ENCODE peak calls at places on chromosomes 13 and 19, in seven cellular contexts. One of them, this sample, is unnamed.

GRCh38 chr13:110152351-110152750 is 154.6 kb downstream of the COL4A1 start:
- DNase-seq in GM12878: no peak
- DNase-seq in H1: no peak
- DNase-seq in HCT116: no peak
- DNase-seq in K562: no peak
- DNase-seq in HepG2: no peak
- DNase-seq in SK-N-SH: no peak
- DNase-seq in this sample: no peak

GRCh38 chr13:60540276-60540675 is 143.3 kb downstream of the TDRD3 start:
- DNase-seq in GM12878: no peak
- DNase-seq in H1: no peak
- DNase-seq in HCT116: no peak
- DNase-seq in K562: no peak
- DNase-seq in HepG2: no peak
- DNase-seq in SK-N-SH: no peak
- DNase-seq in this sample: no peak

GRCh38 chr19:13537454-13537853 is 31.2 kb upstream of the CACNA1A start:
- DNase-seq in GM12878: no peak
- DNase-seq in H1: no peak
- DNase-seq in HCT116: no peak
- DNase-seq in K562: peak; percentile 33
- DNase-seq in HepG2: no peak
- DNase-seq in SK-N-SH: no peak
- DNase-seq in this sample: peak; percentile 47

GRCh38 chr19:50819636-50820035 is 4.0 kb downstream of the KLK1 start:
- DNase-seq in GM12878: no peak
- DNase-seq in H1: no peak
- DNase-seq in HCT116: no peak
- DNase-seq in K562: no peak
- DNase-seq in HepG2: no peak
- DNase-seq in SK-N-SH: no peak
- DNase-seq in this sample: no peak

GRCh38 chr13:39038569-39038898 is 278 bp downstream of the NHLRC3 start:
- DNase-seq in GM12878: no peak
- DNase-seq in H1: no peak
- DNase-seq in HCT116: no peak
- DNase-seq in K562: peak; percentile 4
- DNase-seq in HepG2: peak; percentile 17
- DNase-seq in SK-N-SH: no peak
- DNase-seq in this sample: peak; percentile 38

GRCh38 chr13:81396172-81396571 is 1055.2 kb upstream of the SPRY2 start:
- DNase-seq in GM12878: no peak
- DNase-seq in H1: no peak
- DNase-seq in HCT116: no peak
- DNase-seq in K562: no peak
- DNase-seq in HepG2: no peak
- DNase-seq in SK-N-SH: no peak
- DNase-seq in this sample: no peak

GRCh38 chr13:31201341-31202024 is 1.7 kb downstream of the B3GLCT start:
- DNase-seq in GM12878: no peak
- DNase-seq in H1: no peak
- DNase-seq in HCT116: no peak
- DNase-seq in K562: no peak
- DNase-seq in HepG2: no peak
- DNase-seq in SK-N-SH: peak; percentile 44
- DNase-seq in this sample: no peak

GRCh38 chr13:67935655-67936054 is 705.5 kb upstream of the PCDH9 start:
- DNase-seq in GM12878: no peak
- DNase-seq in H1: no peak
- DNase-seq in HCT116: no peak
- DNase-seq in K562: no peak
- DNase-seq in HepG2: no peak
- DNase-seq in SK-N-SH: no peak
- DNase-seq in this sample: no peak

GRCh38 chr19:2476451-2477140 is 669 bp downstream of the GADD45B start:
- DNase-seq in GM12878: no peak
- DNase-seq in H1: no peak
- DNase-seq in HCT116: no peak
- DNase-seq in K562: peak; percentile 41
- DNase-seq in HepG2: no peak
- DNase-seq in SK-N-SH: peak; percentile 66
- DNase-seq in this sample: no peak

GRCh38 chr19:31378404-31378803 is 29.2 kb upstream of the TSHZ3 start:
- DNase-seq in GM12878: no peak
- DNase-seq in H1: no peak
- DNase-seq in HCT116: no peak
- DNase-seq in K562: no peak
- DNase-seq in HepG2: peak; percentile 4
- DNase-seq in SK-N-SH: peak; percentile 75
- DNase-seq in this sample: no peak

GRCh38 chr13:51040431-51040830 is 70.6 kb downstream of the C13orf42 start:
- DNase-seq in GM12878: no peak
- DNase-seq in H1: no peak
- DNase-seq in HCT116: no peak
- DNase-seq in K562: no peak
- DNase-seq in HepG2: no peak
- DNase-seq in SK-N-SH: no peak
- DNase-seq in this sample: no peak

GRCh38 chr13:50344717-50345116 is 329.5 kb downstream of the KCNRG start:
- DNase-seq in GM12878: no peak
- DNase-seq in H1: no peak
- DNase-seq in HCT116: no peak
- DNase-seq in K562: no peak
- DNase-seq in HepG2: no peak
- DNase-seq in SK-N-SH: no peak
- DNase-seq in this sample: no peak

GRCh38 chr19:1052349-1052967 is 12.6 kb downstream of the ABCA7 start:
- DNase-seq in GM12878: no peak
- DNase-seq in H1: no peak
- DNase-seq in HCT116: no peak
- DNase-seq in K562: no peak
- DNase-seq in HepG2: no peak
- DNase-seq in SK-N-SH: no peak
- DNase-seq in this sample: no peak

GRCh38 chr13:83503424-83503823 is 378.9 kb downstream of the SLITRK1 start:
- DNase-seq in GM12878: no peak
- DNase-seq in H1: no peak
- DNase-seq in HCT116: no peak
- DNase-seq in K562: no peak
- DNase-seq in HepG2: no peak
- DNase-seq in SK-N-SH: no peak
- DNase-seq in this sample: no peak

GRCh38 chr19:15702590-15702930 is 25.3 kb upstream of the OR10H2 start:
- DNase-seq in GM12878: no peak
- DNase-seq in H1: no peak
- DNase-seq in HCT116: peak; percentile 16
- DNase-seq in K562: peak; percentile 19
- DNase-seq in HepG2: peak; percentile 83
- DNase-seq in SK-N-SH: peak; percentile 31
- DNase-seq in this sample: no peak

GRCh38 chr13:26310003-26310402 is 56.1 kb downstream of the CDK8 start:
- DNase-seq in GM12878: no peak
- DNase-seq in H1: no peak
- DNase-seq in HCT116: no peak
- DNase-seq in K562: no peak
- DNase-seq in HepG2: no peak
- DNase-seq in SK-N-SH: no peak
- DNase-seq in this sample: no peak

GRCh38 chr19:35986664-35987570 is 8.1 kb upstream of the SDHAF1 start:
- DNase-seq in GM12878: no peak
- DNase-seq in H1: no peak
- DNase-seq in HCT116: no peak
- DNase-seq in K562: no peak
- DNase-seq in HepG2: no peak
- DNase-seq in SK-N-SH: peak; percentile 90
- DNase-seq in this sample: no peak

GRCh38 chr13:111489301-111489700 is 168.9 kb downstream of the TEX29 start:
- DNase-seq in GM12878: no peak
- DNase-seq in H1: no peak
- DNase-seq in HCT116: no peak
- DNase-seq in K562: no peak
- DNase-seq in HepG2: no peak
- DNase-seq in SK-N-SH: no peak
- DNase-seq in this sample: no peak

GRCh38 chr19:15299568-15300409 is 32.5 kb downstream of the BRD4 start:
- DNase-seq in GM12878: no peak
- DNase-seq in H1: no peak
- DNase-seq in HCT116: no peak
- DNase-seq in K562: no peak
- DNase-seq in HepG2: no peak
- DNase-seq in SK-N-SH: no peak
- DNase-seq in this sample: no peak

GRCh38 chr13:33940256-33940655 is 122.3 kb downstream of the RFC3 start:
- DNase-seq in GM12878: no peak
- DNase-seq in H1: no peak
- DNase-seq in HCT116: no peak
- DNase-seq in K562: no peak
- DNase-seq in HepG2: no peak
- DNase-seq in SK-N-SH: no peak
- DNase-seq in this sample: no peak
- TF ChIP-seq JUND in GM12878: no peak
- TF ChIP-seq JUND in H1: no peak
- TF ChIP-seq JUND in HCT116: no peak
- TF ChIP-seq JUND in K562: no peak
- TF ChIP-seq JUND in HepG2: no peak
- TF ChIP-seq JUND in SK-N-SH: no peak
- TF ChIP-seq JUND in this sample: no peak

DNA sequence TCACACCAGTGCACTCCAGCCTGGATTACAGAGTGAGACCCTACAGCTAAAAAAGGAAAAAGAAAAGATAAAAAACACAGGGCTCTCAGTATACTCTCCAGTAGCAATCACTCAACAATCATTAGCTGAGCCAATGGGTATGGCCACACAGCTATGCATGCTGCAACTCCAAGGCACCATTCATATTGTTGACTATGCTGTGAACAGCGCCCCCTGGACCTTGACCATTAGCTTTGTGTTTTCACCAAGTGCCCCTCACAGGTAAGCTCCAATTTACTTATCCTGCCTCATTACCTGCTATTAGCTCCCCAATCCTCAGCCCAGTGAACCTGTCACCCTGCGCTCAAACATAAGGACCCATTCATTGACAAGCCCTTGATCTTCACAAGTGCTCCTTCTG is 35.8 kb downstream of the ZIC5 start:
- DNase-seq in GM12878: no peak
- DNase-seq in H1: no peak
- DNase-seq in HCT116: no peak
- DNase-seq in K562: no peak
- DNase-seq in HepG2: no peak
- DNase-seq in SK-N-SH: no peak
- DNase-seq in this sample: no peak
- TF ChIP-seq JUND in GM12878: no peak
- TF ChIP-seq JUND in H1: no peak
- TF ChIP-seq JUND in HCT116: no peak
- TF ChIP-seq JUND in K562: no peak
- TF ChIP-seq JUND in HepG2: no peak
- TF ChIP-seq JUND in SK-N-SH: no peak
- TF ChIP-seq JUND in this sample: no peak

DNA sequence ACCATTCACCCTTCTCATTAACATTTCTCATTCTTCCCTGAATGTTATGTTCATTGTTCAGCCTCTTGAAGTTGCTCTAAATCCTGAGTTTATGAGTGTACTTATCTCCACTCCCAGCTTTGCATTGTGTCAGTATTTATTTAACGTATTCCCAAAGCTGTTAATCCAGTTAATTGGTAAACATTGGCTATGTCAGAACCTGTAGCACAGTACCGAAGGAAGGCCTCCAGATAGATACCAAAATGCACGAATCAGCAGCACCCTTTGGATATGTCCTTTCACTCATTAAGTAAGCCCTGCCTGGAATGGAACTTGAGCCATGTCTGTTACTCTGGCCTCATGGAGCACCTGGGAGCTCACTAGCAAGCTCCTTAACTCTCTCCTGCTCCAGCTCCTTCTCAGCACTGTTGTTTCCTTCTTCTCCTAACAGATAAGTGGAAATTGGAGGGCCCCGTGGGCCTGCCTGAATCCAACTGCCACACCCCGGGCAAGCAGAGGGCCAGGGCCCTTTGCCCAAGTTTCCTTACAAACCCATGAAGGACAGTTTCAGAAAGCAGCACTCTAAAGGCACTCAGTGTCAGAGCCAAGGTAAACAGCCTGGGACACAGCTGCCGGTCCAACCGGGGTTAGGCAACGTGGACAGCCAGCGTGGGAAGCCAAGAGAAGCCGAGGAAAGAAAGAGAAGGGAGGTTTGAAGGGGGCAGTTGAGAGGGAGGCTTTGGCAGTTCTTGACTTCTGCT is 155.0 kb upstream of the SERP2 start:
- DNase-seq in GM12878: no peak
- DNase-seq in H1: no peak
- DNase-seq in HCT116: no peak
- DNase-seq in K562: no peak
- DNase-seq in HepG2: no peak
- DNase-seq in SK-N-SH: no peak
- DNase-seq in this sample: peak; percentile 87
- TF ChIP-seq JUND in GM12878: no peak
- TF ChIP-seq JUND in H1: no peak
- TF ChIP-seq JUND in HCT116: no peak
- TF ChIP-seq JUND in K562: no peak
- TF ChIP-seq JUND in HepG2: no peak
- TF ChIP-seq JUND in SK-N-SH: no peak
- TF ChIP-seq JUND in this sample: no peak

GRCh38 chr13:49100637-49101570 is 119.2 kb upstream of the MLNR start:
- DNase-seq in GM12878: no peak
- DNase-seq in H1: no peak
- DNase-seq in HCT116: no peak
- DNase-seq in K562: no peak
- DNase-seq in HepG2: no peak
- DNase-seq in SK-N-SH: no peak
- DNase-seq in this sample: no peak

GRCh38 chr13:49097374-49097773 is 121.7 kb downstream of the FNDC3A start:
- DNase-seq in GM12878: no peak
- DNase-seq in H1: no peak
- DNase-seq in HCT116: peak; percentile 13
- DNase-seq in K562: no peak
- DNase-seq in HepG2: peak; percentile 70
- DNase-seq in SK-N-SH: no peak
- DNase-seq in this sample: no peak

GRCh38 chr13:49099513-49099877 is 120.6 kb upstream of the MLNR start:
- DNase-seq in GM12878: no peak
- DNase-seq in H1: no peak
- DNase-seq in HCT116: no peak
- DNase-seq in K562: no peak
- DNase-seq in HepG2: no peak
- DNase-seq in SK-N-SH: no peak
- DNase-seq in this sample: no peak

GRCh38 chr13:49098771-49099512 is 121.2 kb upstream of the MLNR start:
- DNase-seq in GM12878: no peak
- DNase-seq in H1: no peak
- DNase-seq in HCT116: peak; percentile 24
- DNase-seq in K562: no peak
- DNase-seq in HepG2: no peak
- DNase-seq in SK-N-SH: peak; percentile 9
- DNase-seq in this sample: peak; percentile 49

DNA sequence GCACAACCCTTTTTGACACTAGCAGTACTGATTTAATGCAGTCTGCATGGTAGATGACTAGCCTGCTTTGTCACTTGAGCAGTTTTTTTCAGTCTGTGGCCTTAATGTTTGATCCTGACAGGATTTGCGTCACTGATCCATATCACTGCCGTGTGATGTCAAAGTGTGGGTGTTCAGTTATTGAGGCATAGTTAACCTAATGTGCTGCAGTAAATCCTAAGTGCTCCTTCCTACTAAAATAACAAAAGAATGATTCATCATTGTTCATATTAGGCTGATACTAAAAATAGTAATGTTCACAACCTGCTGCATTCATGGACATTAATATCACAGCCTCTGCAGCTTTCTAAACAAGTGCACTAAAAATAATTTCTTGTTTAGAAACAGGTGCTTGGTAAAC is 121.9 kb upstream of the MLNR start:
- DNase-seq in GM12878: no peak
- DNase-seq in H1: no peak
- DNase-seq in HCT116: peak; percentile 81
- DNase-seq in K562: no peak
- DNase-seq in HepG2: no peak
- DNase-seq in SK-N-SH: peak; percentile 4
- DNase-seq in this sample: no peak
- TF ChIP-seq JUND in GM12878: no peak
- TF ChIP-seq JUND in H1: no peak
- TF ChIP-seq JUND in HCT116: peak; percentile 62
- TF ChIP-seq JUND in K562: no peak
- TF ChIP-seq JUND in HepG2: no peak
- TF ChIP-seq JUND in SK-N-SH: peak; percentile 74
- TF ChIP-seq JUND in this sample: no peak

This sample was measured in T47D.